ENCODE peak calls at places on chromosomes 2 and 18, in seven cellular contexts. W is heart left ventricle; T is endothelial cell; Q is activated CD4-positive, CD25-positive, alpha-beta regulatory T cell; N is NCI-H748 treated with DMSO at 0.1 percent for 48 hours; U is Kasumi-1; Z is NCI-H460. B is an unnamed sample.
A peak's percentile ranks its signal among the peaks of the same experiment; 100 is the strongest.

GRCh38 chr2:45184606-45185005 is 175.4 kb upstream of the SIX2 start:
- DNase-seq in W (no peak), T (no peak), Q (no peak), N (no peak), U (no peak), Z (no peak), B (no peak)

GRCh38 chr18:8142932-8143331 is 466.3 kb upstream of the RAB12 start:
- DNase-seq in W (no peak), T (no peak), Q (no peak), N (no peak), U (no peak), Z (no peak), B (no peak)

GRCh38 chr2:70557171-70557838 is 3.7 kb upstream of the TGFA start:
- DNase-seq in W (no peak), T (no peak), Q (no peak), N (no peak), U (no peak), Z (no peak), B (peak; percentile 82)

GRCh38 chr18:36035253-36035652 is 32.1 kb downstream of the RPRD1A start:
- DNase-seq in W (no peak), T (no peak), Q (no peak), N (peak; percentile 98), U (no peak), Z (no peak), B (peak; percentile 94)

GRCh38 chr18:9323750-9324445 is 10.7 kb upstream of the TWSG1 start:
- DNase-seq in W (no peak), T (no peak), Q (no peak), N (no peak), U (no peak), Z (no peak), B (no peak)

GRCh38 chr2:158502984-158503383 is 46.2 kb downstream of the PKP4 start:
- DNase-seq in W (no peak), T (no peak), Q (no peak), N (no peak), U (no peak), Z (peak; percentile 56), B (no peak)

GRCh38 chr2:174748948-174749347 is 15.3 kb downstream of the CHRNA1 start:
- DNase-seq in W (peak; percentile 51), T (peak; percentile 79), Q (peak; percentile 21), N (peak; percentile 68), U (peak; percentile 70), Z (peak; percentile 64), B (peak; percentile 61)

GRCh38 chr2:28619213-28620196 is 123.6 kb downstream of the PLB1 start:
- DNase-seq in W (no peak), T (no peak), Q (no peak), N (no peak), U (no peak), Z (no peak), B (no peak)

GRCh38 chr2:113138428-113139322 is 11.3 kb downstream of the IL1RN start:
- DNase-seq in W (no peak), T (peak; percentile 69), Q (peak; percentile 19), N (peak; percentile 34), U (peak; percentile 54), Z (peak; percentile 70), B (peak; percentile 62)

GRCh38 chr2:11962707-11963358 is 216.4 kb downstream of the LPIN1 start:
- DNase-seq in W (no peak), T (no peak), Q (no peak), N (no peak), U (no peak), Z (no peak), B (no peak)

GRCh38 chr2:127415593-127416485 is 2.4 kb upstream of the PROC start:
- DNase-seq in W (peak; percentile 62), T (peak; percentile 77), Q (peak; percentile 66), N (peak; percentile 11), U (peak; percentile 31), Z (no peak), B (peak; percentile 73)

GRCh38 chr2:169815849-169816248 is 8.9 kb downstream of the METTL5 start:
- DNase-seq in W (no peak), T (no peak), Q (no peak), N (no peak), U (no peak), Z (peak; percentile 30), B (no peak)

GRCh38 chr2:164495491-164496223 is 125.6 kb downstream of the GRB14 start:
- DNase-seq in W (no peak), T (peak; percentile 26), Q (no peak), N (peak; percentile 39), U (peak; percentile 7), Z (peak; percentile 55), B (no peak)

GRCh38 chr2:38740851-38741541 is 10.2 kb downstream of the SRSF7 start:
- DNase-seq in W (no peak), T (no peak), Q (no peak), N (peak; percentile 24), U (peak; percentile 69), Z (peak; percentile 22), B (peak; percentile 20)

GRCh38 chr2:14256890-14257289 is 375.6 kb upstream of the LRATD1 start:
- DNase-seq in W (no peak), T (no peak), Q (no peak), N (no peak), U (no peak), Z (no peak), B (no peak)